ENCODE peak calls at places on chromosome 11, in nine cellular contexts. A, K, J, V, U, Q, X, W and C are unnamed samples.
A peak's percentile ranks its signal among the peaks of the same experiment; 100 is the strongest.

GRCh38 chr11:2586091-2586792 is 113.6 kb downstream of the KCNQ1OT1 start:
- DNase-seq in A (peak; percentile 13), K (no peak), J (peak; percentile 61), V (peak; percentile 16), U (peak; percentile 12), Q (no peak), X (peak; percentile 30), W (no peak), C (no peak)

GRCh38 chr11:44565746-44566558 is 489 bp downstream of the CD82 start:
- DNase-seq in A (no peak), K (peak; percentile 11), J (no peak), V (no peak), U (peak; percentile 44), Q (no peak), X (peak; percentile 53), W (no peak), C (no peak)

GRCh38 chr11:78414321-78415051 is 3.1 kb downstream of the GAB2 start:
- DNase-seq in A (no peak), K (peak; percentile 42), J (no peak), V (no peak), U (no peak), Q (no peak), X (no peak), W (no peak), C (no peak)

GRCh38 chr11:117823941-117824420 is 563 bp downstream of the FXYD2 start:
- DNase-seq in A (no peak), K (no peak), J (peak; percentile 50), V (peak; percentile 55), U (no peak), Q (no peak), X (peak; percentile 57), W (no peak), C (no peak)

GRCh38 chr11:70700453-70700852 is 302.1 kb downstream of the CTTN start:
- DNase-seq in A (no peak), K (no peak), J (no peak), V (no peak), U (no peak), Q (no peak), X (no peak), W (no peak), C (no peak)

GRCh38 chr11:128521697-128522062 is 65.7 kb downstream of the ETS1 start:
- DNase-seq in A (no peak), K (no peak), J (peak; percentile 85), V (no peak), U (no peak), Q (no peak), X (peak; percentile 51), W (no peak), C (no peak)

GRCh38 chr11:2099523-2100316 is 39.5 kb downstream of the IGF2 start:
- DNase-seq in A (peak; percentile 85), K (no peak), J (peak; percentile 86), V (no peak), U (peak; percentile 63), Q (no peak), X (peak; percentile 71), W (no peak), C (no peak)

GRCh38 chr11:58134151-58134550 is 8.8 kb upstream of the OR9I1 start:
- DNase-seq in A (no peak), K (no peak), J (no peak), V (no peak), U (no peak), Q (no peak), X (no peak), W (no peak), C (no peak)

GRCh38 chr11:36008576-36008975 is 64.7 kb downstream of the LDLRAD3 start:
- DNase-seq in A (no peak), K (no peak), J (no peak), V (no peak), U (no peak), Q (no peak), X (no peak), W (no peak), C (no peak)

GRCh38 chr11:107176148-107177105 is 158.2 kb upstream of the GUCY1A2 start:
- DNase-seq in A (no peak), K (no peak), J (no peak), V (no peak), U (no peak), Q (no peak), X (no peak), W (no peak), C (no peak)

GRCh38 chr11:124762077-124762623 is at the start of gene ESAM:
- DNase-seq in A (peak; percentile 76), K (peak; percentile 75), J (peak; percentile 95), V (peak; percentile 74), U (no peak), Q (no peak), X (peak; percentile 80), W (no peak), C (peak; percentile 82)

GRCh38 chr11:19437760-19438159 is 197.0 kb upstream of the E2F8 start:
- DNase-seq in A (no peak), K (no peak), J (no peak), V (no peak), U (no peak), Q (no peak), X (no peak), W (no peak), C (no peak)

GRCh38 chr11:113874920-113875413 is 405 bp downstream of the USP28 start:
- DNase-seq in A (no peak), K (no peak), J (no peak), V (no peak), U (no peak), Q (no peak), X (no peak), W (no peak), C (no peak)
- TF ChIP-seq CTCF in A (no peak), K (peak; percentile 29), J (no peak), V (peak; percentile 25), U (no peak), Q (no peak), X (peak; percentile 33), W (peak; percentile 14), C (peak; percentile 3)

DNA sequence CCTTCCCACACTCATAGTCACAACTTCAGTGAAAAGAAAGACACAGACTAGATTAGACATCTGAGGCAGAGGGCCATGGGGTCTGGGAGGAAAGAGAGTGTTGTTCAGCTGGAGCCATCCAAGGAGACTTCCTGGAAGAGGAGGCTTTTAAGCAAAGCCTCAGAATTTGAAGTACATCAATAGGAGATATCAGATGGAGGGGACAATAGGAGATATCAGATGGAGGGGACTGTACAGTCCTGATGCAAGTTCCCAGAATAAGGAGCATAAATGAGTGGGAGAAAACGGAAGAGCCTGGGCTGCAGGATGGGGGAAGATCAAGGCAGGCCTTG is 15.6 kb upstream of the DGKZ start:
- DNase-seq in A (no peak), K (no peak), J (no peak), V (no peak), U (no peak), Q (no peak), X (no peak), W (no peak), C (no peak)
- H3K4me3 ChIP-seq in A (no peak overlapping the region), K (no peak overlapping the region), J (no peak overlapping the region), V (no peak overlapping the region), U (no peak overlapping the region), Q (no peak overlapping the region), X (no peak overlapping the region), W (no peak overlapping the region), C (no peak overlapping the region)

GRCh38 chr11:62603072-62603408 is 1.4 kb upstream of the MTA2 start:
- DNase-seq in A (no peak), K (no peak), J (no peak), V (no peak), U (no peak), Q (no peak), X (no peak), W (no peak), C (no peak)

GRCh38 chr11:62603771-62604170 is 2.1 kb upstream of the MTA2 start:
- DNase-seq in A (no peak), K (no peak), J (no peak), V (no peak), U (no peak), Q (no peak), X (no peak), W (no peak), C (no peak)

GRCh38 chr11:62601364-62602140 is at the start of gene MTA2:
- DNase-seq in A (peak; percentile 97), K (peak; percentile 99), J (peak; percentile 98), V (peak; percentile 96), U (peak; percentile 97), Q (peak; percentile 95), X (peak; percentile 98), W (peak; percentile 85), C (peak; percentile 99)

GRCh38 chr11:62601114-62601363 is 626 bp downstream of the MTA2 start:
- DNase-seq in A (peak; percentile 52), K (peak; percentile 43), J (no peak), V (peak; percentile 61), U (no peak), Q (no peak), X (no peak), W (no peak), C (peak; percentile 74)

DNA sequence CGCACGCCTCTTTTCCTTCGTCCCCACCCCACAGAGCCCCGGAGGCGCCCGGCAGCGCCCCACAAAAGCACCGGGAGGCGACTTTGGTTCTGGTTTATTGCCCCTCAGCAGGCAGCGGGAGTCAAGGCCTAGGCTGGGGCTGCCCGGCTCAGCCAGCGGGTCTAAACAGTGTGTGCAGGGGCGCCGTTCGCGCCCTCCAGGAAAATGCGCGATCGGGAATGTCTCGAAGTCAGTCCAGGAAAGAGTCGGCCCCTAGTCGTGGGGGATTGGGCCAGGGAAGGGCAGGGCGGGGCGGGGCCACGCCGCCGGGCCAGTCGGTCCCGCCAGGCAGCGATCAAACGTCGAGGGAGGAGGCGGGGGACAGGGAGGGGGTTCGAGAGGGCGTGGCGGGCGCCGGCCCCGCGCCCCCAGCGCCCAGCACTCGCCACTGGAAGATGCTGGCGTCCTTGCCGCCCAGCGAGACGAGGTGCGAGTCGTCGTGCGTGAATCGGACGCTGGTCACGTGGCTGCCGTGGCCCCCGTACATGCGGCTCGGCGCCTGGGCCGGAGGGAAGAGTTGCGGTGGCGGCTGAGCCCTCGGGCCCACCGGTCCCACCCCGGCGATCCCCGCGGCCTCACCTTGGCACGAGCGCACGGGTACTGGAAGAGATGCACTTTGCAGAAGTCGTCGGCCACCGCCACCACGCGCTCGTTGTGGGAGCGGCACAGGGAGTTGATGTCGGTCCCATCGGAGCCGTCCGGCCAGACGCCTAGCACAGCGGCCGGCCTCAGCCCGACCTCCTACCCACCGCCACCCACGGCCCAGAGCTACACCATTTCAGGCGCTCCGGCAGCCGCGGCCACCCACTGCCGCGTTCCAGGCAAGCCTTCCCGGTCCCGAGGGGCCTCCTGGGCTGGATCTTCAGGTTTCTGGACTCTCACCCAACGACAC is 741 bp upstream of the MTA2 start:
- DNase-seq in A (peak; percentile 65), K (no peak), J (peak; percentile 91), V (peak; percentile 70), U (peak; percentile 72), Q (no peak), X (peak; percentile 78), W (no peak), C (no peak)
- H3K36me3 ChIP-seq in A (peaks cover 58% of the 10 kb centered on the region), K (peaks cover 80% of the 10 kb centered on the region), J (peaks cover 34% of the 10 kb centered on the region), V (no peaks in the 10 kb centered on the region), U (peaks cover 4% of the 10 kb centered on the region), Q (peaks cover 18% of the 10 kb centered on the region), X (peaks cover 57% of the 10 kb centered on the region), W (peaks cover 15% of the 10 kb centered on the region), C (peaks cover 22% of the 10 kb centered on the region)

GRCh38 chr11:819129-819931 is 616 bp downstream of the PNPLA2 start:
- DNase-seq in A (peak; percentile 96), K (peak; percentile 95), J (peak; percentile 99), V (peak; percentile 93), U (peak; percentile 90), Q (no peak), X (peak; percentile 95), W (no peak), C (peak; percentile 90)
- TF ChIP-seq CTCF in A (peak; percentile 9), K (no peak), J (peak; percentile 16), V (peak; percentile 40), U (peak; percentile 25), Q (no peak), X (peak; percentile 6), W (peak; percentile 12), C (no peak)

GRCh38 chr11:63683133-63683991 is 2.1 kb downstream of the RTN3 start:
- DNase-seq in A (no peak), K (no peak), J (no peak), V (no peak), U (no peak), Q (no peak), X (no peak), W (no peak), C (no peak)
- H3K4me3 ChIP-seq in A (peak overlapping the region; percentile 79), K (peak overlapping the region; percentile 82), J (no peak overlapping the region), V (peak overlapping the region; percentile 92), U (peak overlapping the region; percentile 76), Q (no peak overlapping the region), X (peak overlapping the region; percentile 72), W (peak overlapping the region; percentile 79), C (no peak overlapping the region)